ENCODE peak calls at places on chromosomes 16 and 17, in ten cellular contexts. P, S, R, E, T, X, C, W, F and U are unnamed samples.

GRCh38 chr16:19879241-19879792 is 5.3 kb downstream of the GPRC5B start:
- DNase-seq in R (no peak), S (peak; percentile 11), P (no peak), X (no peak), T (peak; percentile 63), W (peak; percentile 92), E (peak; percentile 84), F (peak; percentile 67), C (no peak), U (no peak)

GRCh38 chr16:73527191-73527590 is 479.3 kb upstream of the ZFHX3 start:
- DNase-seq in R (no peak), W (no peak), T (no peak), S (no peak), X (no peak), E (no peak), P (no peak), F (no peak), C (no peak), U (no peak)

GRCh38 chr17:81917565-81918332 is at the start of gene SIRT7:
- DNase-seq in S (no peak), W (peak; percentile 76), P (peak; percentile 95), X (no peak), R (peak; percentile 89), E (peak; percentile 48), C (peak; percentile 97), T (peak; percentile 76), F (peak; percentile 90), U (peak; percentile 70)

GRCh38 chr17:57261084-57261461 is 4.8 kb downstream of the MSI2 start:
- DNase-seq in C (no peak), W (no peak), X (no peak), F (no peak), P (no peak), S (no peak), E (peak; percentile 23), T (no peak), R (no peak), U (no peak)

GRCh38 chr16:28103516-28104170 is 40.1 kb upstream of the GSG1L start:
- DNase-seq in P (no peak), F (no peak), T (no peak), S (no peak), E (no peak), W (no peak), X (no peak), C (no peak), R (no peak), U (no peak)

GRCh38 chr17:63545302-63545928 is 4.9 kb upstream of the DCAF7 start:
- DNase-seq in R (peak; percentile 27), S (no peak), F (no peak), P (no peak), E (no peak), T (no peak), C (no peak), X (no peak), W (no peak), U (no peak)

GRCh38 chr16:85782476-85782875 is 16.9 kb downstream of the EMC8 start:
- DNase-seq in T (no peak), F (no peak), X (no peak), P (no peak), E (peak; percentile 40), R (no peak), S (no peak), W (no peak), C (no peak), U (no peak)

GRCh38 chr17:64498308-64499203 is 1.7 kb upstream of the POLG2 start:
- DNase-seq in T (no peak), R (peak; percentile 68), X (no peak), P (peak; percentile 26), E (no peak), C (no peak), W (peak; percentile 12), S (no peak), F (no peak), U (no peak)

GRCh38 chr17:78777886-78778285 is 4.2 kb downstream of the CYTH1 start:
- DNase-seq in S (no peak), C (no peak), X (no peak), R (no peak), F (no peak), W (no peak), T (no peak), P (no peak), E (no peak), U (no peak)

GRCh38 chr17:51820766-51821165 is 337.7 kb downstream of the CA10 start:
- DNase-seq in E (no peak), R (no peak), C (no peak), T (no peak), W (no peak), P (no peak), S (no peak), F (no peak), X (no peak), U (no peak)

GRCh38 chr16:50539053-50539615 is 9.1 kb upstream of the NKD1 start:
- DNase-seq in P (no peak), X (no peak), F (no peak), S (no peak), E (no peak), C (no peak), W (no peak), R (no peak), T (no peak), U (no peak)

GRCh38 chr16:3431779-3432219 is 11.5 kb downstream of the ZNF597 start:
- DNase-seq in P (peak; percentile 42), F (peak; percentile 77), S (no peak), T (peak; percentile 44), R (no peak), W (no peak), C (no peak), E (peak; percentile 54), X (no peak), U (peak; percentile 62)

DNA sequence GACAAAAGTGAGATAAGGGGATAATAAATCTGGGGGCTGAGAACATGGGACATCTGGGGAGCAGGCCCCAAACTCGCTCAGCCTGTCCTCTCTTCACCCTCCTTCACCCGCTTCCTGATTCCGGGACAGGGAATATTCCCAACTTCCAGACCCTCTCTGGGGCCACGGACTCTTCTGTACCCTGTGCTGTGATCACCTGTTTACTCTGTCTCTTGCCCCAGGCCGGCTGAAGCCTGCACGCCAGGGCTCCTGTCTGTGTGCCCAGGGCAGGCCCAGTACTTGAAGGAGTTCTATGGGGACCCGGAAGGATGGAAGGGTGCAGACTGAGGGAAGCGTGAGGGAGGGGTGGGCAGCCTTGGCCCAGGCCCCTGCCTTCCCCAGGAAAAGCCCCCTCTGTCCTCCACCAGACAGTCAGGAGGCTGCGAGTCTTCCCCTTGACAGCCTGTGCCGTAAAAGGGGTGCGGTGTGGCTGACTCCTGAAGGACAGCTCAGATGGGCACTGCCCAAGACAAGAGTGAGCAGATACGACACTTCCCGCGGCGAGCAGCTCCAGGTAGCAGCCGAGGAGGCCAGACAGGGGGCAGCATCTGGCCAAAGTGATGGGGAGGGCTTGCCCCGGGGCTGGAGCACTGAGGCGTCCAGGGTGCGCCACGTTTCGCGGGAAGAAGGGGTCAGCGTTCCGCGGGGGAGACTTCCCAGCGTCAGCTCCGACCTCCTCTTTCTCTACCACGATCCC is 1.0 kb upstream of the CCNF start:
- DNase-seq in F (no peak), T (peak; percentile 58), P (peak; percentile 22), X (no peak), S (no peak), E (peak; percentile 26), W (peak; percentile 38), C (no peak), R (peak; percentile 22), U (peak; percentile 26)
- TF ChIP-seq CTCF in F (no peak), T (no peak), P (no peak), X (peak; percentile 41), S (peak; percentile 22), E (peak; percentile 29), W (no peak), C (no peak), R (peak; percentile 34), U (peak; percentile 24)

GRCh38 chr17:77501101-77501566 is 360.4 kb downstream of the SEC14L1 start:
- DNase-seq in S (no peak), F (peak; percentile 48), E (no peak), W (no peak), P (no peak), R (peak; percentile 40), T (no peak), X (no peak), C (peak; percentile 55), U (no peak)
- TF ChIP-seq CTCF in S (peak; percentile 51), F (peak; percentile 22), E (peak; percentile 60), W (peak; percentile 5), P (peak; percentile 53), R (peak; percentile 76), T (no peak), X (peak; percentile 86), C (peak; percentile 61), U (peak; percentile 53)

GRCh38 chr16:77955127-77955526 is 67.2 kb upstream of the CLEC3A start:
- DNase-seq in S (no peak), W (no peak), C (no peak), F (no peak), P (no peak), R (no peak), X (no peak), E (no peak), T (no peak), U (no peak)

GRCh38 chr16:77949445-77949844 is 72.9 kb upstream of the CLEC3A start:
- DNase-seq in C (no peak), S (no peak), R (no peak), X (no peak), F (no peak), W (no peak), P (no peak), E (no peak), T (no peak), U (no peak)

GRCh38 chr16:77946834-77947233 is 75.5 kb upstream of the CLEC3A start:
- DNase-seq in P (no peak), X (no peak), F (no peak), S (no peak), E (peak; percentile 41), R (no peak), C (no peak), T (no peak), W (no peak), U (peak; percentile 80)

GRCh38 chr16:77956231-77956630 is 66.1 kb upstream of the CLEC3A start:
- DNase-seq in R (no peak), S (no peak), X (no peak), E (no peak), C (no peak), F (no peak), P (no peak), W (no peak), T (no peak), U (no peak)

DNA sequence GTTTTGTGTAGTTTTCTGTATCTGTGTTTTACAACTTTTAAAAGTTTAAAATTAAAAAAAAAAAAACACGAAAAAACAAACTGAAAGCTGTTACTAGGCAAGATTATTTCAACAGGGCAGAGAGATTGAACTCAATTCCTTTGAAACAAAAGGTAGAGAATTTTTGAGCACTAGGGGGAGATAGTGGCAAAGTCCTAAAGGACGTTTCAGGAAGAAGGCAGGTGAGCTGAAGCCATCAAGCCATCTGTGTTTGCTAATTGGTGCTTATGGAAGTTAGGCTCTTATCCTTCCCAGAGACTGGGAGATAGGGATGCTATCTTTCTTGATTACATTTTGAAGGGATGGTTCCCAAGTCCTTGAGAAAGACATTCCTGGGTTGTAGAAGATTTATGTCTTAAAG is 70.6 kb upstream of the CLEC3A start:
- DNase-seq in S (no peak), X (peak; percentile 7), E (no peak), P (no peak), W (peak; percentile 20), R (peak; percentile 35), F (no peak), C (peak; percentile 28), T (no peak), U (no peak)
- TF ChIP-seq CTCF in S (peak; percentile 51), X (peak; percentile 57), E (no peak), P (peak; percentile 12), W (no peak), R (peak; percentile 34), F (peak; percentile 27), C (peak; percentile 35), T (no peak), U (peak; percentile 44)

GRCh38 chr16:62478903-62479458 is 442.7 kb upstream of the CDH8 start:
- DNase-seq in E (no peak), F (no peak), P (no peak), X (no peak), C (no peak), W (no peak), S (no peak), R (no peak), T (no peak), U (no peak)
- TF ChIP-seq CTCF in E (no peak), F (no peak), P (no peak), X (no peak), C (no peak), W (no peak), S (no peak), R (no peak), T (no peak), U (no peak)